ENCODE peak calls at places on chromosomes 2 and 18, in five cellular contexts. A is activated CD4-positive, alpha-beta memory T cell treated with anti-CD3 and anti-CD28 coated beads, Interleukin-2, amount 10 ng/mL, durations not matched to agents 7 days and 5 days; T is activated CD4-positive, alpha-beta T cell treated with anti-CD3 and anti-CD28 coated beads, Interleukin-2, amount 50 U/mL, for 4 hours; W is colonic mucosa; U is NCI-H510A. O is an unnamed sample.

GRCh38 chr2:207121784-207122183 is 44.0 kb downstream of the KLF7 start:
- DNase-seq in A (no peak), T (no peak), W (no peak), U (no peak), O (peak; percentile 81)

GRCh38 chr2:132038179-132038882 is 123.4 kb downstream of the ANKRD30BL start:
- DNase-seq in A (no peak), T (no peak), W (no peak), U (no peak), O (peak; percentile 0)

GRCh38 chr2:70513751-70514150 is 39.9 kb downstream of the TGFA start:
- DNase-seq in A (no peak), T (no peak), W (no peak), U (no peak), O (no peak)

GRCh38 chr18:27007880-27008279 is 142.4 kb upstream of the AQP4 start:
- DNase-seq in A (no peak), T (no peak), W (no peak), U (no peak), O (no peak)

GRCh38 chr18:56302161-56302560 is 336.2 kb downstream of the TXNL1 start:
- DNase-seq in A (no peak), T (no peak), W (no peak), U (no peak), O (no peak)

GRCh38 chr2:158775273-158776027 is 19.7 kb upstream of the DAPL1 start:
- DNase-seq in A (no peak), T (no peak), W (no peak), U (no peak), O (no peak)

GRCh38 chr2:12890481-12890980 is 173.8 kb downstream of the TRIB2 start:
- DNase-seq in A (no peak), T (no peak), W (no peak), U (no peak), O (no peak)

GRCh38 chr2:233288663-233289062 is 19.0 kb upstream of the SAG start:
- DNase-seq in A (no peak), T (no peak), W (no peak), U (no peak), O (no peak)

GRCh38 chr18:9417081-9417841 is 58.1 kb upstream of the RALBP1 start:
- DNase-seq in A (no peak), T (no peak), W (no peak), U (no peak), O (peak; percentile 74)

GRCh38 chr18:77124452-77124922 is 8.1 kb downstream of the MBP start:
- DNase-seq in A (peak; percentile 73), T (peak; percentile 31), W (no peak), U (no peak), O (no peak)

GRCh38 chr18:59303006-59303405 is 15.4 kb downstream of the CPLX4 start:
- DNase-seq in A (no peak), T (no peak), W (no peak), U (no peak), O (no peak)

GRCh38 chr2:237791977-237792727 is 6.4 kb upstream of the RBM44 start:
- DNase-seq in A (no peak), T (no peak), W (no peak), U (no peak), O (peak; percentile 18)

GRCh38 chr18:56107821-56108485 is 520.0 kb upstream of the TCF4 start:
- DNase-seq in A (no peak), T (no peak), W (no peak), U (no peak), O (no peak)

GRCh38 chr18:70373062-70373519 is 84.2 kb downstream of the SOCS6 start:
- DNase-seq in A (no peak), T (no peak), W (no peak), U (no peak), O (peak; percentile 83)

GRCh38 chr2:96146151-96146880 is 1.1 kb upstream of the DUSP2 start:
- DNase-seq in A (peak; percentile 87), T (peak; percentile 87), W (no peak), U (no peak), O (no peak)

GRCh38 chr2:164868563-164869419 is 27.2 kb upstream of the COBLL1 start:
- DNase-seq in A (no peak), T (no peak), W (no peak), U (no peak), O (no peak)

GRCh38 chr18:21484851-21485636 is 115.5 kb downstream of the ESCO1 start:
- DNase-seq in A (no peak), T (no peak), W (no peak), U (no peak), O (no peak)

GRCh38 chr2:56191617-56192016 is 7.8 kb downstream of the CCDC85A start:
- DNase-seq in A (no peak), T (no peak), W (peak; percentile 30), U (peak; percentile 4), O (peak; percentile 72)

GRCh38 chr18:6543330-6543908 is 128.7 kb upstream of the L3MBTL4 start:
- DNase-seq in A (no peak), T (no peak), W (no peak), U (no peak), O (peak; percentile 40)

GRCh38 chr2:16525265-16525887 is 140.3 kb downstream of the CYRIA start:
- DNase-seq in A (peak; percentile 18), T (no peak), W (peak; percentile 34), U (no peak), O (no peak)

GRCh38 chr2:46296840-46297545 is at the start of gene EPAS1:
- DNase-seq in A (peak; percentile 90), T (peak; percentile 70), W (peak; percentile 97), U (peak; percentile 67), O (peak; percentile 97)

GRCh38 chr18:55880617-55881016 is 292.6 kb upstream of the TCF4 start:
- DNase-seq in A (no peak), T (no peak), W (no peak), U (no peak), O (no peak)

GRCh38 chr2:113964436-113964835 is 74.5 kb downstream of the ACTR3 start:
- DNase-seq in A (no peak), T (no peak), W (no peak), U (no peak), O (no peak)

O was measured in AG08395.